ENCODE peak calls at places on chromosomes 16 and 17, in six cellular contexts. W is H1, J is adrenal gland, D is bronchial epithelial cell, U is psoas muscle, K is A549. X is an unnamed sample.

GRCh38 chr17:79749156-79749815 is 18.5 kb downstream of the ENPP7 start:
- DNase-seq in J (no peak), W (no peak), U (no peak), K (peak; percentile 30), D (peak; percentile 17), X (peak; percentile 18)

GRCh38 chr16:83624436-83625120 is 183.2 kb upstream of the HSBP1 start:
- DNase-seq in W (no peak), D (no peak), J (no peak), U (no peak), K (no peak), X (no peak)

GRCh38 chr16:78421244-78421661 is 321.8 kb downstream of the WWOX start:
- DNase-seq in J (no peak), U (no peak), D (no peak), W (peak; percentile 23), K (no peak), X (no peak)

GRCh38 chr17:36641877-36642845 is 40.8 kb downstream of the MRM1 start:
- DNase-seq in D (no peak), W (no peak), K (no peak), U (no peak), J (no peak), X (no peak)

GRCh38 chr17:68199837-68200688 is 47.8 kb upstream of the AMZ2 start:
- DNase-seq in K (no peak), D (no peak), W (no peak), J (no peak), U (no peak), X (no peak)

GRCh38 chr17:66782866-66783265 is 52.1 kb upstream of the CACNG5 start:
- DNase-seq in D (no peak), W (no peak), K (no peak), U (no peak), J (no peak), X (no peak)

GRCh38 chr17:66562119-66562518 is 259.7 kb downstream of the PRKCA start:
- DNase-seq in D (no peak), J (no peak), U (no peak), W (no peak), K (no peak), X (no peak)

GRCh38 chr16:31376705-31377104 is 16.4 kb upstream of the ITGAD start:
- DNase-seq in J (no peak), D (no peak), K (no peak), W (no peak), U (no peak), X (no peak)

GRCh38 chr16:46844771-46845170 is 13.8 kb upstream of the C16orf87 start:
- DNase-seq in D (no peak), J (no peak), U (no peak), K (no peak), W (no peak), X (no peak)

GRCh38 chr16:24822542-24822941 is 23.2 kb upstream of the SLC5A11 start:
- DNase-seq in W (no peak), K (no peak), J (no peak), D (no peak), U (no peak), X (no peak)

GRCh38 chr16:57061084-57061905 is 31.1 kb upstream of the CPNE2 start:
- DNase-seq in D (peak; percentile 55), J (peak; percentile 64), W (no peak), K (no peak), U (peak; percentile 89), X (peak; percentile 61)

GRCh38 chr17:50550661-50551432 is 3.9 kb downstream of the SPATA20 start:
- DNase-seq in J (peak; percentile 90), K (peak; percentile 95), W (peak; percentile 84), U (peak; percentile 86), D (peak; percentile 56), X (peak; percentile 70)

GRCh38 chr16:67459858-67460144 is 21.2 kb downstream of the ATP6V0D1 start:
- DNase-seq in K (no peak), W (no peak), J (no peak), D (no peak), U (peak; percentile 46), X (no peak)

GRCh38 chr17:68514809-68515208 is 2.6 kb downstream of the PRKAR1A start:
- DNase-seq in K (peak; percentile 20), U (no peak), J (no peak), W (no peak), D (peak; percentile 86), X (peak; percentile 64)

GRCh38 chr16:85165781-85166180 is 53.5 kb upstream of the CIBAR2 start:
- DNase-seq in K (no peak), J (no peak), W (no peak), U (peak; percentile 4), D (no peak), X (no peak)

GRCh38 chr17:924711-925480 is 54.7 kb downstream of the NXN start:
- DNase-seq in W (no peak), J (no peak), K (no peak), U (no peak), D (peak; percentile 94), X (peak; percentile 97)

GRCh38 chr17:5282639-5283217 is 644 bp downstream of the RABEP1 start:
- DNase-seq in D (peak; percentile 17), U (peak; percentile 35), J (peak; percentile 42), K (peak; percentile 47), W (no peak), X (peak; percentile 13)

GRCh38 chr17:8080799-8081219 is 6.7 kb downstream of the ALOX12B start:
- DNase-seq in K (no peak), U (no peak), J (no peak), W (no peak), D (no peak), X (no peak)

GRCh38 chr16:67673712-67674580 is 7.3 kb downstream of the C16orf86 start:
- DNase-seq in K (no peak), J (peak; percentile 62), D (peak; percentile 13), W (no peak), U (peak; percentile 71), X (no peak)

GRCh38 chr16:15946257-15947044 is 3.0 kb upstream of the ABCC1 start:
- DNase-seq in W (no peak), J (no peak), U (no peak), D (peak; percentile 99), K (peak; percentile 93), X (peak; percentile 94)

GRCh38 chr17:58529275-58529674 is 14.8 kb upstream of the MTMR4 start:
- DNase-seq in U (no peak), K (no peak), D (no peak), W (no peak), J (peak; percentile 54), X (no peak)

GRCh38 chr16:1890701-1891035 is 18.7 kb upstream of the MEIOB start:
- DNase-seq in K (no peak), W (no peak), D (peak; percentile 47), J (no peak), U (no peak), X (peak; percentile 40)

GRCh38 chr16:2339521-2340484 is 725 bp downstream of the ABCA3 start:
- DNase-seq in J (peak; percentile 51), K (peak; percentile 58), W (no peak), D (no peak), U (peak; percentile 65), X (peak; percentile 36)

GRCh38 chr17:57900991-57901743 is 51.3 kb upstream of the MRPS23 start:
- DNase-seq in W (no peak), D (peak; percentile 97), J (no peak), K (no peak), U (no peak), X (peak; percentile 96)

GRCh38 chr17:6913608-6914443 is 82.0 kb upstream of the ALOX12 start:
- DNase-seq in W (peak; percentile 34), K (peak; percentile 57), J (peak; percentile 70), U (peak; percentile 77), D (peak; percentile 15), X (peak; percentile 23)
- H3K4me3 ChIP-seq in W (no peak overlapping the region), K (peak overlapping the region; percentile 36), J (no peak overlapping the region), U (peak overlapping the region; percentile 57), D (no peak overlapping the region), X (no peak overlapping the region)

DNA sequence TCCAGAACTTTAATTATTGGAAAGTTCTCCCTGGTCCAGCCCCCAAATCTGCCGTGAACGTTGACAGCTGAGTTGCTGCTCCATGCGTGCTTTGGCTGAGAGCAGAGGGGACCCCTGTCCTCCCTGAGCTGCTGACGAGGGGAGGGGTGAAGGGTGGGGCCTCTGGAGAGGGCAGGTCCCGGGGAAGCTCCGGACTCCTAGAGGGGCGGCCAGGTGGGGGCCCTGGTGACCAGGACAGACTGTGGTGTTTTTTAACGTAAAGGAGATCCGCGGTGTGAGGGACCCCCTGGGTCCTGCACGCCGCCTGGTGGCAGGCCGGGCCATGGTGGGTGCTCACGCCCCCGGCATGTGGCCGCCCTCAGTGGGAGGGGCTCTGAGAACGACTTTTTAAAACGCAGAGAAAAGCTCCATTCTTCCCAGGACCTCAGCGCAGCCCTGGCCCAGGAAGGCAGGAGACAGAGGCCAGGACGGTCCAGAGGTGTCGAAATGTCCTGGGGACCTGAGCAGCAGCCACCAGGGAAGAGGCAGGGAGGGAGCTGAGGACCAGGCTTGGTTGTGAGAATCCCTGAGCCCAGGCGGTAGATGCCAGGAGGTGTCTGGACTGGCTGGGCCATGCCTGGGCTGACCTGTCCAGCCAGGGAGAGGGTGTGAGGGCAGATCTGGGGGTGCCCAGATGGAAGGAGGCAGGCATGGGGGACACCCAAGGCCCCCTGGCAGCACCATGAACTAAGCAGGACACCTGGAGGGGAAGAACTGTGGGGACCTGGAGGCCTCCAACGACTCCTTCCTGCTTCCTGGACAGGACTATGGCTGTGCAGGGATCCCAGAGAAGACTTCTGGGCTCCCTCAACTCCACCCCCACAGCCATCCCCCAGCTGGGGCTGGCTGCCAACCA is at the start of gene MC1R:
- DNase-seq in K (peak; percentile 67), W (no peak), U (no peak), D (no peak), J (peak; percentile 36), X (no peak)
- TF ChIP-seq CTCF in K (peak; percentile 43), W (peak; percentile 29), U (peak; percentile 32), D (peak; percentile 42), J (peak; percentile 47), X (peak; percentile 10)

DNA sequence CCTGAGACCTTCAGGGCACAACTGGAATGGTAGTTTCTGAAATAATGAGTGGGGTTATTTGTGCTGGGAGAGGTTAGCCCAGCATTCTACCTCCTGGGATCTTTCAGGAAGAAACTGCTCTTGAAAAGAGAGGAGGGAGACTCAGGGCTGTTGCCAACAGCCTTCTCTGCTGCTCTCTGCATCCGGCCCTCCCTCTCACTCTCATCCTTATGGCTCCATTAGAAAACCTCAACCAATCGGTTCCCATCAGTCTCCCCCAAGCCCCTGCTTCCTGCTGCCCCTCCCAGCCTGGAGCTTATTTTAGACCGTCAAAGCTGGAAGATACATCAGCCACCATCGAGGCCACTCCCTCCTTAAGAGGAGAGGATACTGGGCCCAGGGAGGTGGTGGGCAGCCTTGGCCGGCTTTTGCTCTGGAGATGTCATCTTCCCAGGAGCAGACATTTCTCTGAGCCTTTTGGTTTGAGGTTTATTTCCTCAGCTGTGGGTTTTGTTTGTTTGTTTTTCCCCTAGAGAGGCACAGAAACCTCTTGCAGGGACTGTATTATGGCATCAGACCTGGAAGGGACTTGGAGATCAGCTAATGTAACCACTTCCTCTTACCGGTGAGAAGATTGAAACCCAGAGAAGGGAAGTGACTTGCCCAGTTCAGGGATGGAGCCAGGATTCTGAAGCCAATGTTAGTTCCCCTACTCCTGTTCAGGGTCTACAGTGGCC is 2.7 kb downstream of the MPRIP start:
- DNase-seq in W (no peak), U (no peak), J (peak; percentile 42), D (peak; percentile 27), K (peak; percentile 71), X (peak; percentile 31)
- H3K4me3 ChIP-seq in W (no peak overlapping the region), U (peak overlapping the region; percentile 85), J (peak overlapping the region; percentile 93), D (peak overlapping the region; percentile 13), K (peak overlapping the region; percentile 90), X (peak overlapping the region; percentile 86)

GRCh38 chr16:70331588-70332358 is 14.9 kb upstream of the DDX19A start:
- DNase-seq in K (no peak), W (no peak), J (no peak), U (no peak), D (no peak), X (peak; percentile 18)
- TF ChIP-seq CTCF in K (peak; percentile 50), W (peak; percentile 47), J (peak; percentile 38), U (peak; percentile 57), D (peak; percentile 55), X (peak; percentile 63)